ENCODE peak calls at places on chromosome 12, in four cellular contexts. A is body of pancreas, G is WTC11, V is endothelial cell. B is an unnamed sample.

GRCh38 chr12:92408072-92408900 is 262.6 kb upstream of the BTG1 start:
- DNase-seq in A (peak; percentile 57), G (peak; percentile 55), V (peak; percentile 39), B (no peak)

GRCh38 chr12:121843236-121843982 is 15.2 kb downstream of the HPD start:
- DNase-seq in A (no peak), G (no peak), V (no peak), B (no peak)

GRCh38 chr12:51910691-51911090 is 3.4 kb downstream of the ACVRL1 start:
- DNase-seq in A (no peak), G (no peak), V (no peak), B (no peak)

GRCh38 chr12:76329163-76329562 is 19.1 kb downstream of the BBS10 start:
- DNase-seq in A (no peak), G (no peak), V (no peak), B (no peak)

GRCh38 chr12:62192486-62193250 is 67.5 kb upstream of the USP15 start:
- DNase-seq in A (peak; percentile 30), G (peak; percentile 62), V (peak; percentile 61), B (peak; percentile 52)

GRCh38 chr12:32413412-32413811 is 14.1 kb downstream of the FGD4 start:
- DNase-seq in A (no peak), G (no peak), V (no peak), B (no peak)

GRCh38 chr12:75889214-75889613 is 142.4 kb downstream of the PHLDA1 start:
- DNase-seq in A (no peak), G (peak; percentile 33), V (no peak), B (no peak)

GRCh38 chr12:102687523-102687922 is 207.2 kb upstream of the IGF1 start:
- DNase-seq in A (no peak), G (no peak), V (no peak), B (no peak)

GRCh38 chr12:46938071-46938678 is 112.4 kb upstream of the SLC38A4 start:
- DNase-seq in A (no peak), G (no peak), V (no peak), B (no peak)

GRCh38 chr12:124698211-124698997 is 131.0 kb upstream of the NCOR2 start:
- DNase-seq in A (no peak), G (no peak), V (no peak), B (no peak)

GRCh38 chr12:26359576-26359975 is 164.2 kb downstream of the SSPN start:
- DNase-seq in A (no peak), G (no peak), V (no peak), B (no peak)

GRCh38 chr12:91774471-91774921 is 371.1 kb downstream of the BTG1 start:
- DNase-seq in A (peak; percentile 15), G (no peak), V (no peak), B (no peak)

GRCh38 chr12:19810213-19810612 is 370.9 kb downstream of the AEBP2 start:
- DNase-seq in A (no peak), G (no peak), V (no peak), B (no peak)

GRCh38 chr12:124131671-124132058 is 158.7 kb downstream of the ZNF664 start:
- DNase-seq in A (no peak), G (no peak), V (no peak), B (no peak)

GRCh38 chr12:104938371-104938770 is 19.7 kb downstream of the SLC41A2 start:
- DNase-seq in A (no peak), G (no peak), V (no peak), B (no peak)

GRCh38 chr12:14849664-14850063 is 6.3 kb upstream of the ART4 start:
- DNase-seq in A (no peak), G (no peak), V (no peak), B (no peak)

GRCh38 chr12:27988594-27989233 is 16.2 kb upstream of the PTHLH start:
- DNase-seq in A (no peak), G (no peak), V (no peak), B (no peak)

GRCh38 chr12:120690083-120690450 is 3.1 kb downstream of the MLEC start:
- DNase-seq in A (no peak), G (no peak), V (no peak), B (no peak)

GRCh38 chr12:3885179-3886094 is 12.2 kb upstream of the PARP11 start:
- DNase-seq in A (peak; percentile 18), G (no peak), V (peak; percentile 27), B (no peak)

GRCh38 chr12:95805864-95806669 is 15.5 kb upstream of the NTN4 start:
- DNase-seq in A (no peak), G (no peak), V (no peak), B (no peak)

GRCh38 chr12:104669851-104670337 is 213.1 kb downstream of the CHST11 start:
- DNase-seq in A (no peak), G (no peak), V (no peak), B (no peak)

GRCh38 chr12:113990548-113991223 is 24.6 kb upstream of the RBM19 start:
- DNase-seq in A (no peak), G (no peak), V (no peak), B (no peak)

GRCh38 chr12:107580750-107581529 is 104.7 kb upstream of the PWP1 start:
- DNase-seq in A (no peak), G (peak; percentile 47), V (peak; percentile 30), B (peak; percentile 34)

GRCh38 chr12:122322501-122322900 is 56.2 kb upstream of the VPS33A start:
- DNase-seq in A (no peak), G (no peak), V (no peak), B (no peak)

GRCh38 chr12:7729683-7730195 is 17.4 kb downstream of the CLEC4C start:
- DNase-seq in A (no peak), G (no peak), V (no peak), B (no peak)

GRCh38 chr12:92729773-92730305 is 27.1 kb downstream of the PLEKHG7 start:
- DNase-seq in A (no peak), G (no peak), V (no peak), B (no peak)

GRCh38 chr12:32170437-32170998 is 63.9 kb downstream of the BICD1 start:
- DNase-seq in A (no peak), G (no peak), V (no peak), B (no peak)

GRCh38 chr12:75908961-75909699 is 122.4 kb downstream of the PHLDA1 start:
- DNase-seq in A (peak; percentile 76), G (no peak), V (peak; percentile 9), B (no peak)

GRCh38 chr12:54047160-54047963 is 6.3 kb upstream of the HOXC4 start:
- DNase-seq in A (no peak), G (peak; percentile 38), V (no peak), B (no peak)

GRCh38 chr12:37672655-37673260 is 643.8 kb upstream of the ALG10B start:
- DNase-seq in A (no peak), G (no peak), V (no peak), B (no peak)
- TF ChIP-seq CTCF in A (no peak), G (no peak), V (peak; percentile 62), B (no peak)

DNA sequence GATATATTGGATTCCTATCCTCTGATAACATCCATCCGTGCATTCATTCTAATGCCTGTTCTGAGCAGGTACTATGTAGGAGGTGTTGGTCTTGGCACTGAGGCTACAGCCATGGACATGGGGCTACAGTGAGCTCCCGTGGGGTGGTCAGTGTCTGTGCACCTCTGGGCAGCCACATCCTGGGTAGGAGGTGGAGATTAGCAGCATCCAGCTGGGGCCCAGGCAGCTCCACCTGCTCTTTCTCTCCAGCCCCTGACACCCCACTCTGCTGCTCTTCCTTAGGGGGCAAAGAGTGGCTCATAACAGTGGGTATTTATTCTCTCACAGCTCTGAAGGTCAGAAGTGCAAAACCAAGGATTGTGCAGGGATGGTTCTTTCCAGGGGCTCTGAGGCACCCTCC is 292.0 kb upstream of the SFSWAP start:
- DNase-seq in A (no peak), G (no peak), V (no peak), B (no peak)
- TF ChIP-seq CTCF in A (no peak), G (no peak), V (no peak), B (no peak)

GRCh38 chr12:58832920-58833319 is 87.4 kb downstream of the LRIG3 start:
- DNase-seq in A (no peak), G (no peak), V (no peak), B (no peak)

DNA sequence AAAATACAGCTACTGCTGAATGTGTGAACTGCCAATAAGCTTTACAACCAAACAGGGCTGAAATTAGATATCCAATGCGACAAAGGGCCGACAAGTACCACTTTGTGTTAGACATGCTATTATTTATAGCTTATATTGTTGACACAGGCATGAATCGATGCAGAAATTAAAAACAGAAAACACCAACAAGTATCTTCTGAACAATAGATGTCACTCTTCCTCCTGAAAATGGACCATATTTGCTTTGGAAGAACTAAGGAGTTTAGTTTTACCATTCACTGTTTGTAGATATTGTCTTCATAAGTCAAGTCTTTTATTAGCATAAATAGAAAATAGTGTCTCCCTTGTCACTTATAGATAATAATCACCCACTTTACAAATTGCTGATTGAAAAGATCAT is 86.5 kb downstream of the LRIG3 start:
- DNase-seq in A (no peak), G (no peak), V (no peak), B (no peak)
- TF ChIP-seq CTCF in A (no peak), G (no peak), V (no peak), B (no peak)

GRCh38 chr12:49366652-49367380 is 446 bp upstream of the SPATS2 start:
- DNase-seq in A (peak; percentile 86), G (peak; percentile 92), V (peak; percentile 100), B (peak; percentile 98)
- TF ChIP-seq CTCF in A (no peak), G (no peak), V (no peak), B (peak; percentile 32)

GRCh38 chr12:77993658-77994057 is 163.0 kb downstream of the NAV3 start:
- DNase-seq in A (no peak), G (no peak), V (no peak), B (no peak)

GRCh38 chr12:77995436-77996167 is 164.9 kb downstream of the NAV3 start:
- DNase-seq in A (no peak), G (no peak), V (no peak), B (no peak)

GRCh38 chr12:77998236-77998786 is 167.6 kb downstream of the NAV3 start:
- DNase-seq in A (no peak), G (no peak), V (no peak), B (no peak)

GRCh38 chr12:77999074-77999715 is 168.5 kb downstream of the NAV3 start:
- DNase-seq in A (no peak), G (no peak), V (no peak), B (no peak)

GRCh38 chr12:77996670-77997069 is 166.0 kb downstream of the NAV3 start:
- DNase-seq in A (no peak), G (no peak), V (no peak), B (no peak)
- TF ChIP-seq CTCF in A (no peak), G (no peak), V (no peak), B (no peak)

B was measured in progenitor cell of endocrine pancreas.